ENCODE peak calls at places on chromosomes 16 and 17, in five cellular contexts. M is head of caudate nucleus, H is iris pigment epithelial cell, X is aorta, T is GM23248. Y is an unnamed sample.

GRCh38 chr16:80583466-80583865 is 42.7 kb downstream of the DYNLRB2 start:
- DNase-seq in X (peak; percentile 72), H (peak; percentile 12), M (peak; percentile 26), T (peak; percentile 72), Y (peak; percentile 5)

GRCh38 chr16:79286646-79287423 is 313.7 kb downstream of the MAF start:
- DNase-seq in X (peak; percentile 73), M (peak; percentile 64), T (no peak), H (no peak), Y (no peak)

GRCh38 chr16:48592839-48593429 is 17.0 kb downstream of the N4BP1 start:
- DNase-seq in M (no peak), H (no peak), T (no peak), X (no peak), Y (no peak)

GRCh38 chr17:20114466-20114865 is 105.3 kb downstream of the SPECC1 start:
- DNase-seq in T (peak; percentile 27), X (no peak), H (no peak), M (no peak), Y (no peak)

GRCh38 chr16:73356401-73357079 is 308.6 kb upstream of the ZFHX3 start:
- DNase-seq in T (no peak), H (no peak), X (no peak), M (no peak), Y (no peak)

GRCh38 chr16:73890524-73891500 is 405.8 kb upstream of the PSMD7 start:
- DNase-seq in H (peak; percentile 7), X (no peak), M (peak; percentile 57), T (no peak), Y (peak; percentile 11)

GRCh38 chr16:84752600-84752999 is 52.8 kb downstream of the USP10 start:
- DNase-seq in H (no peak), M (no peak), X (no peak), T (no peak), Y (no peak)

GRCh38 chr17:9912146-9913099 is 7.4 kb upstream of the RCVRN start:
- DNase-seq in H (no peak), X (no peak), M (no peak), T (peak; percentile 40), Y (no peak)

GRCh38 chr16:10121496-10121895 is 60.7 kb downstream of the GRIN2A start:
- DNase-seq in M (no peak), T (peak; percentile 29), X (no peak), H (peak; percentile 26), Y (peak; percentile 49)

GRCh38 chr16:2297506-2297860 is 29.6 kb upstream of the RNPS1 start:
- DNase-seq in T (no peak), X (no peak), M (no peak), H (no peak), Y (no peak)

GRCh38 chr17:5418858-5419355 is 555 bp downstream of the NUP88 start:
- DNase-seq in M (peak; percentile 58), H (peak; percentile 62), T (peak; percentile 69), X (no peak), Y (peak; percentile 84)

GRCh38 chr17:19461139-19461538 is 50.1 kb downstream of the RNF112 start:
- DNase-seq in X (no peak), H (no peak), M (peak; percentile 50), T (no peak), Y (no peak)

GRCh38 chr16:67783353-67783725 is 23.0 kb downstream of the RANBP10 start:
- DNase-seq in T (no peak), H (no peak), M (no peak), X (no peak), Y (no peak)